ENCODE peak calls at places on chromosomes 1 and 21, in five cellular contexts. C, N, B, G and L are unnamed samples. For H3K9me3, the result is how much of the 10 kb centered on the place peaks cover.

GRCh38 chr1:218466341-218467010 is 121.3 kb downstream of the TGFB2 start:
- DNase-seq in B (no peak), C (no peak), G (no peak), N (no peak), L (peak)

GRCh38 chr1:23561813-23562100 is 2.5 kb upstream of the ID3 start:
- DNase-seq in C (no peak), N (no peak), G (no peak), B (no peak), L (no peak)

GRCh38 chr1:31434979-31435378 is 22.0 kb downstream of the SERINC2 start:
- DNase-seq in N (no peak), B (peak), C (no peak), G (no peak), L (no peak)

GRCh38 chr1:34167091-34167788 is 2.2 kb upstream of the CSMD2 start:
- DNase-seq in N (no peak), B (no peak), C (no peak), G (no peak), L (no peak)

GRCh38 chr1:233621923-233622322 is 8.0 kb downstream of the KCNK1 start:
- DNase-seq in B (no peak), G (no peak), C (no peak), N (no peak), L (no peak)

GRCh38 chr1:111242805-111243523 is 15.5 kb downstream of the CHI3L2 start:
- DNase-seq in B (no peak), C (peak), G (no peak), N (no peak), L (no peak)

GRCh38 chr1:151399890-151400235 is 490 bp downstream of the PSMB4 start:
- DNase-seq in N (no peak), B (no peak), G (peak), C (no peak), L (no peak)

GRCh38 chr1:40003156-40004093 is 37.1 kb upstream of the CAP1 start:
- DNase-seq in N (no peak), G (no peak), B (no peak), C (no peak), L (no peak)

GRCh38 chr21:38631676-38632075 is 133.4 kb upstream of the ERG start:
- DNase-seq in B (no peak), G (no peak), N (no peak), C (no peak), L (no peak)

GRCh38 chr1:24015226-24016210 is 35.4 kb upstream of the SRSF10 start:
- DNase-seq in B (no peak), N (peak), C (no peak), G (peak), L (no peak)

GRCh38 chr1:113660053-113660452 is 99.2 kb downstream of the PHTF1 start:
- DNase-seq in N (no peak), G (no peak), B (no peak), C (no peak), L (no peak)

GRCh38 chr1:65818966-65819365 is 26.3 kb downstream of the PDE4B start:
- DNase-seq in N (no peak), C (no peak), B (no peak), G (no peak), L (no peak)

GRCh38 chr1:240701412-240701811 is 89.5 kb upstream of the GREM2 start:
- DNase-seq in C (no peak), B (no peak), G (peak), N (no peak), L (no peak)

GRCh38 chr1:12121212-12122000 is 45.4 kb upstream of the TNFRSF1B start:
- DNase-seq in N (no peak), C (no peak), G (peak), B (no peak), L (no peak)

GRCh38 chr1:52825868-52826267 is 16.7 kb upstream of the ZYG11A start:
- DNase-seq in C (no peak), B (no peak), N (no peak), G (peak), L (no peak)

GRCh38 chr1:117169871-117170596 is 40.7 kb downstream of the VTCN1 start:
- DNase-seq in N (no peak), C (no peak), B (no peak), G (no peak), L (no peak)

GRCh38 chr1:201785291-201785690 is 43.7 kb upstream of the IPO9 start:
- DNase-seq in N (no peak), G (no peak), B (no peak), C (no peak), L (no peak)

GRCh38 chr1:204448321-204448964 is 36.8 kb upstream of the PPP1R15B start:
- DNase-seq in N (no peak), C (no peak), B (peak), G (no peak), L (no peak)

GRCh38 chr1:57770772-57771171 is 346.9 kb upstream of the DAB1 start:
- DNase-seq in B (no peak), G (peak), C (peak), N (no peak), L (no peak)

GRCh38 chr1:28249013-28249870 is 10.1 kb upstream of the SESN2 start:
- DNase-seq in C (no peak), B (peak), N (no peak), G (peak), L (peak)

GRCh38 chr21:24042687-24043086 is 1564.6 kb downstream of the MRPL39 start:
- DNase-seq in C (no peak), N (no peak), G (no peak), B (no peak), L (no peak)

GRCh38 chr1:154752273-154753030 is 117.6 kb downstream of the KCNN3 start:
- DNase-seq in N (no peak), C (no peak), B (no peak), G (no peak), L (no peak)

GRCh38 chr1:167542109-167543032 is 11.2 kb downstream of the CREG1 start:
- DNase-seq in C (peak), N (no peak), B (no peak), G (no peak), L (no peak)

GRCh38 chr1:32353886-32354570 is 8.3 kb downstream of the FAM229A start:
- DNase-seq in G (peak), N (no peak), B (no peak), C (no peak), L (peak)

GRCh38 chr1:17009706-17010105 is 2.0 kb downstream of the ATP13A2 start:
- DNase-seq in N (no peak), G (no peak), B (no peak), C (peak), L (no peak)

GRCh38 chr1:203656796-203657620 is 30.4 kb downstream of the ATP2B4 start:
- DNase-seq in G (no peak), C (no peak), B (no peak), N (no peak), L (no peak)

GRCh38 chr1:200535605-200536004 is 84.9 kb downstream of the KIF14 start:
- DNase-seq in G (no peak), N (no peak), C (peak), B (no peak), L (no peak)

DNA sequence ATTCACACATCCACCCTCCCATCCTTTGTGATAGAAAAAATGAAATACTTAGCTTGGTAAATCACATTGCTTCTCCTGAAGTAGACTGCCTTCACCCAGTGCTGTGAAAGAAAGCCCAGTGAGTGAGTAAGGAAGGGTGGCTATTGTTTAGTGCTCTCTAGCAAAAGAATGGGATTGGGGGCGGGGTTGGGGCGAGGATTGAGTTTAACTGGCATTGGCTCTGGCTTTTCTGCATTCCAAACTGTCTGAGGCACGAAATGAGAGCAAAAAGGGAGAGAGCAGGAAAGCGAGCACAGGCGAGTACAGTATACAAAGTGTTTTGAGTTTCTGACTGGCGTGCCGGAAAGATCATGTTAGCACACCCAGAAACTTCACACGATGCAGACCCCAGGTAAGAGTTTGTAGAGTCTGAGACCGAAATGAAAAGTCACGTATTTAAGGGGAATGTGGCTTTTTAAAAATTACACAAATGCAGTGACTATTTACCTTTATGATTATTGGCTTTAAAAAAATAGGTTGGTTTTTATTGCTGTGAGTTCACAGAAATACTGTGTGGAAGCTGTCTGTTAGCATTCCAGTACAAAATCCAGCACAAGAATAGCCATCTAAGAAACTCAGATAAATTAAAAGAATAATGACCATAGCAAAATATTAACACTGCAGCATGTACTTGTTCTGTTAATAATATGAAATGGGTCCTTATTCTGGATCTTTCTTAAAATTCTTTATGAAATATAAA is 155.4 kb downstream of the CLEC20A start:
- DNase-seq in B (peak), C (no peak), G (peak), N (peak), L (peak)
- H3K9me3 ChIP-seq in B (under half), C (under half), G (under half), N (under half), L (under half)

DNA sequence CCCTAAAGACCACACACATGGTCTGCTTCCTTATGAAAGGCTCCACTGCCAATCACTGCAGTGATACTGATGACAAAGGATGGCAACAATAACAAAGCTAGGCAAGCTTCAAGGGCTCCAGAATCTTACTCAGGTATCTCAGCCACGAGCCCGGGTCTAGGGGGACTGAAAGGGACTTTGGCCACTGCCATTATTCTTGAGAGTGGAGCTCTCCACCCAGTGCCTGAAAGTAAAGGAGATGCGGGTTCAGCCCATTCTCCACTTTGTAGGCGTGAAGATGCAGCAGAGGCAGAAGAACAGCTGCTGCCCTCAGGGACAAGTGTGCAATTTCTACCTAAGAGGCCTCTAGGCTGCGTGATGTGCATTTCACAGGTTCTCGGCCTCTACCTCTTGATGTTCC is 31.4 kb upstream of the SLAMF9 start:
- DNase-seq in C (no peak), B (no peak), N (no peak), G (no peak), L (no peak)
- TF ChIP-seq POLR2A in C (no peak), B (no peak), N (no peak), G (no peak), L (no peak)

GRCh38 chr1:246705368-246705767 is 18.8 kb upstream of the SCCPDH start:
- DNase-seq in C (no peak), B (no peak), N (no peak), G (peak), L (no peak)
- H3K9me3 ChIP-seq in C (under half), B (under half), N (under half), G (under half), L (under half)

GRCh38 chr1:227560393-227560792 is 3.0 kb upstream of the ZNF678 start:
- DNase-seq in N (no peak), C (no peak), B (no peak), G (no peak), L (no peak)
- TF ChIP-seq POLR2A in N (no peak), C (no peak), B (no peak), G (no peak), L (no peak)

DNA sequence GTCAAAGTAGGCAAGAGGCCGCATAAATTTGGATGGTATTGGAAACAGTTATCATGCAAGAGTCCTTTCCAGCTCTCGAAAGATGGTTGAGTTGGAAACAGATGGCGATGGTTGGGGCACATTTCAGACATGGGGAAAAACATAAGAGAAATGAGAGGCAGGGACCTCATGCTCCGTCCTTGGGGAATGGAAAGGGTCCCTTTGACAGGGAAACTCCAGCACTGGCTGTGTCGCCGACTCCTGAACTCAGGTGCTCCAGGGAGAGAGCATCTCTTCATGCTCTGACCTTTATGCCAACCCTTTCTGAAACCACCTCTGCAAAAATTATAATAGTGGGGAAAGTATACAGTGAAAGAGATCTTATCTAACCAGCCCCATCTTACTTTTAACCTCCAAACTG is 36.8 kb upstream of the COL6A2 start:
- DNase-seq in C (no peak), B (no peak), G (no peak), N (no peak), L (no peak)
- H3K9me3 ChIP-seq in C (under half), B (under half), G (under half), N (under half), L (under half)

DNA sequence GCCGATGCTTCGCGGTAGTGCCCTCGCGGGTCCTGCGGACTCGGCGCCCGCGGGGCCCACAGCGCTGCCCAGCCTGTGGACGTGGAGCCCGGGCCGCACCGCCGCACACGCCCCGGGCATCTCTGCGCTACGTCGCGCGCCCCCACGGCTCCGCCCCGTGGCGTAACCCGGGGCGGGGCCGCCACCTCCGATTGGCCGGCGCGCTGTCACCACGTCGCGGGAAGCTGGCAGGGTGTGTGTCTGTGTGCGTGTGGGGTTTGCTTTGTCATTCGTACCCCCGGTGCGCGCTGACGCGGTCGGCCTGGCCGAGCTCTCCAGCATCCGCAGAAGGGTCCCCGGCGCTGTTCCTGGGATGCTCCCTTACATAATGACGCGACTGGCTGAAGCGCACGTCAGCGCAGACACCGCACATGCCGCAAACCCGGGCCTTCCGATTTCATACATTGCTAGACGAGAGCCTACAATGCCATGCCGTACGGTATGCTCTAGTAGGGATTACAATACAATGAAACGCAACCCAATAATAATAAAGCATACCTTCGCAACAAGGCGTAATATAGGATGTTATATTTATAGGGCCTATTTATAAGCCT is 528 bp upstream of the MACO1 start:
- DNase-seq in B (peak), C (peak), G (peak), N (peak), L (peak)
- TF ChIP-seq POLR2A in B (no peak), C (peak), G (peak), N (peak), L (peak)

GRCh38 chr1:4593106-4593505 is 61.3 kb upstream of the AJAP1 start:
- DNase-seq in N (no peak), B (no peak), C (no peak), G (no peak), L (no peak)
- H3K9me3 ChIP-seq in N (under half), B (under half), C (under half), G (under half), L (under half)

GRCh38 chr1:67792756-67793475 is 40.4 kb downstream of the GNG12 start:
- DNase-seq in C (no peak), B (no peak), G (peak), N (no peak), L (no peak)
- TF ChIP-seq POLR2A in C (no peak), B (no peak), G (no peak), N (no peak), L (no peak)

DNA sequence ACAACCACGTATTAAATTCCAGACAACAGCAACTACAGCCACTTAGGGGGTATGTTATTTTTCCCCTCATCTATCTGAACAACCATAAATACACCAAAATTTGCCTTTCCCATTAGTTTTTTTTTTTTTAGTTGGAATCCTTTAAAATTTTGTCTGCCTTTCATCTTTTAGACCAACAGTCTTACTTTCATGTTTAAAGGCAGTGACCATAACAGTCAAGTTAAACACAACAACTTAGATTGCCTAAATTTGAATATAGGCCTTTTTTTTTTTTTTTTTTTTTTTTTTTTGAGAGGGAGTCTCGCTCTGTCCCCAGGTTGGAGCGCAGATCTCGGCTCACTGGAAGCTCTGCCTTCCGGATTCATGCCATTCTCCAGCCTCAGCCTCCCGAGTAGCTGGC is 3.4 kb downstream of the GPBP1L1 start:
- DNase-seq in G (no peak), N (no peak), C (no peak), B (no peak), L (no peak)
- H3K9me3 ChIP-seq in G (under half), N (under half), C (under half), B (under half), L (under half)